ENCODE peak calls at places on chromosomes 13 and 19, in four cellular contexts. One of them, this sample, is unnamed.

GRCh38 chr13:82614086-82614485 is 1268.2 kb downstream of the SLITRK1 start:
- DNase-seq in A549: no peak
- DNase-seq in H1: no peak
- DNase-seq in K562: no peak
- DNase-seq in this sample: no peak

GRCh38 chr19:17610384-17610783 is 54.9 kb downstream of the COLGALT1 start:
- DNase-seq in A549: peak; percentile 31
- DNase-seq in H1: no peak
- DNase-seq in K562: peak; percentile 77
- DNase-seq in this sample: peak; percentile 37

GRCh38 chr13:66673401-66673800 is 556.7 kb downstream of the PCDH9 start:
- DNase-seq in A549: peak; percentile 23
- DNase-seq in H1: no peak
- DNase-seq in K562: no peak
- DNase-seq in this sample: peak; percentile 0

GRCh38 chr19:9321338-9321737 is 2.6 kb upstream of the ZNF559 start:
- DNase-seq in A549: no peak
- DNase-seq in H1: no peak
- DNase-seq in K562: no peak
- DNase-seq in this sample: no peak

GRCh38 chr19:31448221-31448657 is 99.0 kb upstream of the TSHZ3 start:
- DNase-seq in A549: peak; percentile 32
- DNase-seq in H1: no peak
- DNase-seq in K562: no peak
- DNase-seq in this sample: no peak

GRCh38 chr13:24890256-24890655 is 126.3 kb downstream of the RNF17 start:
- DNase-seq in A549: no peak
- DNase-seq in H1: no peak
- DNase-seq in K562: no peak
- DNase-seq in this sample: no peak

GRCh38 chr13:45341799-45342584 is 1.0 kb upstream of the TPT1 start:
- DNase-seq in A549: no peak
- DNase-seq in H1: no peak
- DNase-seq in K562: peak; percentile 47
- DNase-seq in this sample: no peak

GRCh38 chr13:40158218-40158617 is 502.8 kb downstream of the COG6 start:
- DNase-seq in A549: no peak
- DNase-seq in H1: no peak
- DNase-seq in K562: no peak
- DNase-seq in this sample: no peak

GRCh38 chr19:8363803-8364771 is at the start of gene ANGPTL4:
- DNase-seq in A549: peak; percentile 87
- DNase-seq in H1: peak; percentile 85
- DNase-seq in K562: peak; percentile 63
- DNase-seq in this sample: no peak

GRCh38 chr13:60095300-60095699 is 68.4 kb downstream of the DIAPH3 start:
- DNase-seq in A549: no peak
- DNase-seq in H1: no peak
- DNase-seq in K562: peak; percentile 8
- DNase-seq in this sample: no peak

GRCh38 chr13:99821741-99822140 is 149.8 kb downstream of the ZIC5 start:
- DNase-seq in A549: no peak
- DNase-seq in H1: no peak
- DNase-seq in K562: no peak
- DNase-seq in this sample: no peak

GRCh38 chr19:41261474-41262190 is 2.5 kb upstream of the HNRNPUL1 start:
- DNase-seq in A549: no peak
- DNase-seq in H1: no peak
- DNase-seq in K562: no peak
- DNase-seq in this sample: no peak

GRCh38 chr19:44807652-44808462 is 1.0 kb upstream of the BCAM start:
- DNase-seq in A549: peak; percentile 74
- DNase-seq in H1: no peak
- DNase-seq in K562: peak; percentile 74
- DNase-seq in this sample: peak; percentile 77

GRCh38 chr19:19447536-19448237 is 42.2 kb downstream of the GATAD2A start:
- DNase-seq in A549: no peak
- DNase-seq in H1: no peak
- DNase-seq in K562: no peak
- DNase-seq in this sample: no peak

GRCh38 chr19:30340724-30341595 is 31.2 kb upstream of the ZNF536 start:
- DNase-seq in A549: no peak
- DNase-seq in H1: no peak
- DNase-seq in K562: no peak
- DNase-seq in this sample: no peak

GRCh38 chr19:53865523-53865917 is 2.2 kb upstream of the MYADM start:
- DNase-seq in A549: no peak
- DNase-seq in H1: no peak
- DNase-seq in K562: no peak
- DNase-seq in this sample: peak; percentile 76

GRCh38 chr19:15320118-15320517 is 12.2 kb downstream of the BRD4 start:
- DNase-seq in A549: no peak
- DNase-seq in H1: no peak
- DNase-seq in K562: no peak
- DNase-seq in this sample: no peak

GRCh38 chr19:33640773-33641172 is 19.0 kb downstream of the CHST8 start:
- DNase-seq in A549: no peak
- DNase-seq in H1: no peak
- DNase-seq in K562: no peak
- DNase-seq in this sample: no peak

GRCh38 chr13:51298812-51299211 is 40.7 kb upstream of the SERPINE3 start:
- DNase-seq in A549: peak; percentile 4
- DNase-seq in H1: no peak
- DNase-seq in K562: no peak
- DNase-seq in this sample: no peak

GRCh38 chr19:38816131-38816750 is 3.5 kb upstream of the LGALS4 start:
- DNase-seq in A549: no peak
- DNase-seq in H1: no peak
- DNase-seq in K562: no peak
- DNase-seq in this sample: no peak

GRCh38 chr19:5454743-5455142 is 474 bp upstream of the ZNRF4 start:
- DNase-seq in A549: no peak
- DNase-seq in H1: no peak
- DNase-seq in K562: no peak
- DNase-seq in this sample: no peak

GRCh38 chr19:5450482-5450881 is 4.7 kb upstream of the ZNRF4 start:
- DNase-seq in A549: no peak
- DNase-seq in H1: no peak
- DNase-seq in K562: no peak
- DNase-seq in this sample: no peak

GRCh38 chr19:5451494-5451893 is 3.7 kb upstream of the ZNRF4 start:
- DNase-seq in A549: no peak
- DNase-seq in H1: no peak
- DNase-seq in K562: no peak
- DNase-seq in this sample: no peak

GRCh38 chr19:5455367-5456129 is at the start of gene ZNRF4:
- DNase-seq in A549: no peak
- DNase-seq in H1: no peak
- DNase-seq in K562: no peak
- DNase-seq in this sample: no peak

DNA sequence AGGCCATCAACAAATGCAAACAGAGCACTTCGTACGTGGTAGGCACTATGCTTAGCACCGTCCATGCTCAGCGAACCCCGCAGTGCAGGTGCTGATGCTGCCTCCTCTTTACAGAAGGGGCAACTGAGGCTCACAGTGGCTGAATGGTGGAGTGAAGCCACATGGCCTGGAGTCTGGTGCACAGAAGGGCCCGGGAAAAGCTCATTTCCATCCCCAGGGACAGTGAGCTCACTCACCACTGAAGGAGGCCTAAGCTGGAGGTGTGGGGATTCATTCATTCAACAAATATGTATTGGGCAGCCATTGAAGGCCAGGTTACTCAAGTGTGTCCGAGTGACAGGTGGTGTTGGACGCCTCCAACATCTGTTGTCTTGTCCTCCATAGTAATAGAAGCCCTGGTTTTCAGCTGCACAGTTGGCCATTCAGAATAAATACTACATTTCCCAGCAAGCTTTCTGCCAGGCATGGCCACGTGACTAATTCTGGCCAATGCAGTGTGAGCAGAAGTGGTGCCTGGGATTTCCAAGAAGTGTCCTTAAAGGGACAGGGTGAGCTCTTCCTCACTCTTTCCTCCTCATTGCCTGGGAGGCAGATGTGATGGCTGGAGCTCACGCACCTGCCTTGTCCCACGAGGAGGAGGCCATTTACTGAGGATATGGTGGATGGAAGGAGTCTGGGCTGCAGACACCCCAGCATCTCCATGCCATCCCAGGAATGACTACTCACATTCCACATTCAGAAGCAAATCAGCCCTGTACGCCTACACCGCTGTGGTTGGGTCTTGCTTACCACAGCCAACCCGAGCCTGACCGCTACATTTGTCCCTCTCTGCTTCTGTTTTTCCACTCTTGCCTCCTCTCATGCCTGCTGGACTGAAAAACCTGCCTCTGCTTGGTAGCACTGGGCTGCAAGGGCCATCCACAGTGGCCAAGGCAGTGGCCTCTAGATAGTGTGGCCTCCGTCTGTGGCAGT is 2.3 kb upstream of the ZNRF4 start:
- DNase-seq in A549: peak; percentile 66
- DNase-seq in H1: no peak
- DNase-seq in K562: peak; percentile 64
- DNase-seq in this sample: peak; percentile 44
- TF ChIP-seq RNF2 in A549: no peak
- TF ChIP-seq RNF2 in H1: no peak
- TF ChIP-seq RNF2 in K562: no peak
- TF ChIP-seq RNF2 in this sample: no peak

GRCh38 chr13:74796126-74796643 is 662.0 kb upstream of the KLF12 start:
- DNase-seq in A549: no peak
- DNase-seq in H1: no peak
- DNase-seq in K562: no peak
- DNase-seq in this sample: no peak

GRCh38 chr13:74795526-74795925 is 661.3 kb upstream of the KLF12 start:
- DNase-seq in A549: no peak
- DNase-seq in H1: no peak
- DNase-seq in K562: no peak
- DNase-seq in this sample: no peak

GRCh38 chr13:74794147-74794546 is 659.9 kb upstream of the KLF12 start:
- DNase-seq in A549: no peak
- DNase-seq in H1: no peak
- DNase-seq in K562: no peak
- DNase-seq in this sample: no peak

GRCh38 chr13:74794582-74794981 is 660.4 kb upstream of the KLF12 start:
- DNase-seq in A549: no peak
- DNase-seq in H1: no peak
- DNase-seq in K562: no peak
- DNase-seq in this sample: no peak
- TF ChIP-seq CTCF in A549: no peak
- TF ChIP-seq CTCF in H1: no peak
- TF ChIP-seq CTCF in K562: no peak
- TF ChIP-seq CTCF in this sample: no peak

DNA sequence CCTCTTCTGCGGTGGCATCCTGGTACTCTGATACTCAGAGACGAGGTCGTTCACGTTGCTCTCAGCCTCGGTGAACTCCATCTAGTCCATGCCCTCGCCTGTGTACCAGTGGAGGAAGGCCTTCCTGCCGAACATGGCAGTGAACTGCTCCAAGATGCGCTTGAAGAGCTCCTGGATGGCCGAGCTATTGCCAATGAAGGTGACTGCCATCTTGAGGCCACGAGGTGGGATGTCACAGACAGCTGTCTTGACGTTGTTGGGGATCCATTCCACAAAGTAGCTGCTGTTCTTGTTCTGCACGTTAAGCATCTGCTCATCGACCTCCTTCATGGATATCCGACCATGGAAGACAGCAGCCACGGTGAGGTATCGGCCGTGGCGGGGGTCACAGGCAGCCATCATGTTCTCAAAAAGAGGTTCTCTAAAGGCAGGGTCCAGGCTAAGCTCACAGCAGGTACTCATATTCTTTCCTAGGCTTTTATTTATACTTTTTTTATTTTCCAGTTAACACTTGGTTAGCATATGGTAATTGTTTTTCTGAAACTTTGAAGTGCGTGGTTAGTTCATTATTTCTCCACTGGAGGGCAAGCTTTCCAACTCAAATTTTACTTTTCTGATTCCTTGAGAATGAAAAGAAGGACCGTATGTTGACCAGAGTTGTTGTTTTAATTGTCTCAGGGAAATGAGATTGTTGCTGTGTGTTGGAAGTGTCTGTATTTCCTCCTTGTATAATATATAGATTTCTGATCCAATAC is 72.4 kb upstream of the RGCC start:
- DNase-seq in A549: peak; percentile 2
- DNase-seq in H1: no peak
- DNase-seq in K562: peak; percentile 14
- DNase-seq in this sample: no peak
- TF ChIP-seq RNF2 in A549: no peak
- TF ChIP-seq RNF2 in H1: no peak
- TF ChIP-seq RNF2 in K562: no peak
- TF ChIP-seq RNF2 in this sample: no peak

DNA sequence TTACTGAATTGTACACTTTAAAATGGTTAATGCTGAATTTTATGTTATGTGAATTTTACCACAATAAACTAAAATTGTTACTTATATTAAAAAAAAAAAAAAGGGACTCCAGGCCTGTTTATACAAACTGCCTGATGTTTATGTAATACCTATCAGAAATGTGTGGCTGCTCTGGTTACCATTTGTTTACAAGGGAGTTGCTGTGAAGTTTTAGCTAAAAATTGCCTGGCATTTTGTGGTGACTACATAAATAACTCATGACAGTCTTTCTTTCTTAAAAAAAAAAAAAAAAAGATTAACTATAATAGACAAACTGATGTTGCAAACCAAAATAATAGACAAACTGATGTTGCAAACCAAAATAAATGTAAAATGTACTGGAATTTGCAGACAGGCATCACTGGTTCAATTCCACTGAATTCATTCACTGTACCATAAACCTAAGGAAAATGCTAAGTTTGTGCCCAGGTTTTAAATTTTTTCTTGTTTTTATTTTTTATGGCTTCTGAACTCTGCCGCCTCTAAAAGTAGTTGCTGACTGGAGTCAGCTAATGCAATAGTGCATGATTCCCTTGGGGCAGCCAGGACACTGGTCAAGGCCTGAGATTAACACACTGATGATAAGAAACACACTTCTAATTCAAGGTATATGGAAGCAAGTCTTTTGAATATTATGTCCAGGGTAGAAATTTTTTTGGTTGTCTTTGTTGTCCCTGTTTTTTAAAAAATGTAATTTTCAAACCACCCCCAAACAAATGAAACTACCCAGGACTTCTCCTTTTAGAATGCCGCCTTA is 72.0 kb downstream of the CDADC1 start:
- DNase-seq in A549: no peak
- DNase-seq in H1: no peak
- DNase-seq in K562: no peak
- DNase-seq in this sample: no peak
- TF ChIP-seq CTCF in A549: no peak
- TF ChIP-seq CTCF in H1: no peak
- TF ChIP-seq CTCF in K562: no peak
- TF ChIP-seq CTCF in this sample: no peak

This sample was measured in HepG2.